ENCODE peak calls at places on chromosome 6, in nine cellular contexts. C, S, G, O, A, Q, V, L and F are unnamed samples.

GRCh38 chr6:38404900-38405556 is 234.7 kb downstream of the BTBD9 start:
- DNase-seq in V (no peak), O (no peak), L (no peak), Q (no peak), G (no peak), A (no peak), S (no peak), C (no peak), F (no peak)

GRCh38 chr6:90403489-90404381 is 107.1 kb upstream of the BACH2 start:
- DNase-seq in V (no peak), O (peak), A (peak), L (no peak), S (no peak), G (no peak), C (no peak), Q (no peak), F (no peak)

GRCh38 chr6:132020138-132020551 is 69.0 kb upstream of the CCN2 start:
- DNase-seq in L (no peak), S (peak), V (no peak), A (no peak), G (no peak), O (no peak), Q (no peak), C (no peak), F (no peak)

GRCh38 chr6:129686941-129687627 is 22.9 kb downstream of the ARHGAP18 start:
- DNase-seq in Q (no peak), V (no peak), S (no peak), L (no peak), A (no peak), G (no peak), O (no peak), C (no peak), F (no peak)

GRCh38 chr6:71347119-71347518 is 58.5 kb downstream of the OGFRL1 start:
- DNase-seq in Q (no peak), G (no peak), O (no peak), S (no peak), C (no peak), L (no peak), V (no peak), A (no peak), F (no peak)

GRCh38 chr6:148868901-148869300 is 122.1 kb downstream of the UST start:
- DNase-seq in O (no peak), C (no peak), V (no peak), S (no peak), Q (no peak), G (no peak), L (no peak), A (no peak), F (no peak)

GRCh38 chr6:121042766-121043165 is 291.5 kb downstream of the TBC1D32 start:
- DNase-seq in A (no peak), S (no peak), G (no peak), V (peak), O (no peak), L (no peak), C (peak), Q (no peak), F (no peak)

GRCh38 chr6:7171119-7171518 is 63.4 kb downstream of the RREB1 start:
- DNase-seq in O (no peak), S (no peak), V (no peak), A (no peak), C (no peak), Q (no peak), G (no peak), L (no peak), F (no peak)

GRCh38 chr6:100269189-100269588 is 195.5 kb downstream of the SIM1 start:
- DNase-seq in L (no peak), C (no peak), G (no peak), V (no peak), Q (no peak), S (no peak), A (no peak), O (no peak), F (no peak)

GRCh38 chr6:134176283-134176975 is 124.0 kb upstream of the SLC2A12 start:
- DNase-seq in O (no peak), G (peak), C (peak), S (no peak), V (peak), L (no peak), A (no peak), Q (no peak), F (no peak)

GRCh38 chr6:37077459-37078296 is 72.2 kb downstream of the FGD2 start:
- DNase-seq in S (no peak), O (peak), Q (no peak), C (peak), L (no peak), V (no peak), A (peak), G (no peak), F (no peak)

GRCh38 chr6:84774174-84775158 is 10.1 kb upstream of the TBX18 start:
- DNase-seq in A (peak), Q (no peak), S (no peak), G (no peak), L (no peak), O (no peak), C (peak), V (no peak), F (no peak)

GRCh38 chr6:135358251-135358821 is 139.2 kb downstream of the AHI1 start:
- DNase-seq in S (no peak), Q (no peak), V (no peak), G (no peak), C (no peak), L (no peak), A (no peak), O (peak), F (no peak)

GRCh38 chr6:34132486-34133185 is 13.3 kb downstream of the GRM4 start:
- DNase-seq in V (no peak), Q (no peak), S (peak), A (peak), G (peak), L (no peak), O (no peak), C (no peak), F (peak)

GRCh38 chr6:45677381-45677992 is 299.8 kb upstream of the SUPT3H start:
- DNase-seq in L (no peak), A (no peak), O (no peak), V (no peak), C (no peak), S (peak), G (peak), Q (peak), F (no peak)

GRCh38 chr6:111789593-111789992 is 83.7 kb downstream of the FYN start:
- DNase-seq in S (no peak), L (no peak), G (no peak), Q (no peak), O (no peak), C (no peak), V (no peak), A (no peak), F (no peak)

GRCh38 chr6:37822851-37823682 is 3.5 kb downstream of the ZFAND3 start:
- DNase-seq in S (no peak), L (no peak), G (no peak), V (peak), C (peak), Q (no peak), A (peak), O (no peak), F (no peak)

GRCh38 chr6:34247481-34248197 is 1.2 kb downstream of the SMIM29 start:
- DNase-seq in G (no peak), L (no peak), Q (no peak), S (no peak), O (no peak), V (no peak), A (no peak), C (peak), F (no peak)

GRCh38 chr6:6584310-6585002 is 4.1 kb upstream of the LY86 start:
- DNase-seq in O (no peak), L (no peak), S (no peak), A (no peak), C (no peak), V (no peak), Q (no peak), G (no peak), F (no peak)

GRCh38 chr6:129493396-129493902 is 216.5 kb downstream of the ARHGAP18 start:
- DNase-seq in L (no peak), Q (no peak), G (no peak), V (no peak), A (no peak), O (no peak), S (no peak), C (no peak), F (no peak)

GRCh38 chr6:131754088-131754487 is 43.3 kb upstream of the CTAGE9 start:
- DNase-seq in S (no peak), A (no peak), O (no peak), Q (no peak), V (no peak), G (no peak), L (no peak), C (no peak), F (no peak)

GRCh38 chr6:25553502-25553901 is 98.5 kb upstream of the SCGN start:
- DNase-seq in C (no peak), O (no peak), G (no peak), S (no peak), L (no peak), Q (no peak), A (no peak), V (no peak), F (no peak)

GRCh38 chr6:157861184-157861583 is 38.1 kb downstream of the SNX9 start:
- DNase-seq in Q (no peak), O (no peak), V (no peak), L (no peak), G (no peak), A (no peak), S (no peak), C (no peak), F (no peak)

GRCh38 chr6:148146717-148147116 is 195.9 kb upstream of the SASH1 start:
- DNase-seq in G (peak), L (no peak), C (no peak), O (no peak), Q (no peak), V (no peak), S (no peak), A (no peak), F (no peak)